ENCODE peak calls at places on chromosome 22, in ten cellular contexts. H is CD8-positive, alpha-beta T cell; C is lower leg skin; Q is PC-3; Y is cardiac muscle cell; F is GM10248; P is ovary; D is nephron progenitor cell; O is CD4-positive, alpha-beta T cell; T is GM20000. K is an unnamed sample.

GRCh38 chr22:23675502-23676415 is 15.1 kb upstream of the RGL4 start:
- DNase-seq in H (no peak), C (peak), Q (peak), Y (no peak), F (no peak), P (peak), D (no peak), O (no peak), T (no peak), K (no peak)

GRCh38 chr22:40396882-40397281 is 26.5 kb downstream of the SGSM3 start:
- DNase-seq in H (no peak), C (peak), Q (peak), Y (peak), F (no peak), P (no peak), D (peak), O (no peak), T (no peak), K (no peak)

GRCh38 chr22:24420072-24420976 is 7.1 kb upstream of the ADORA2A start:
- DNase-seq in H (no peak), C (peak), Q (no peak), Y (no peak), F (no peak), P (no peak), D (no peak), O (no peak), T (no peak), K (no peak)

GRCh38 chr22:45154383-45154782 is 9.3 kb upstream of the NUP50 start:
- DNase-seq in H (no peak), C (no peak), Q (peak), Y (peak), F (no peak), P (no peak), D (no peak), O (no peak), T (no peak), K (no peak)

GRCh38 chr22:43230983-43231723 is 44.2 kb upstream of the TTLL12 start:
- DNase-seq in H (peak), C (no peak), Q (peak), Y (peak), F (peak), P (peak), D (peak), O (peak), T (peak), K (peak)

GRCh38 chr22:25651332-25651731 is 86.9 kb downstream of the GRK3 start:
- DNase-seq in H (no peak), C (no peak), Q (no peak), Y (no peak), F (no peak), P (no peak), D (no peak), O (no peak), T (no peak), K (no peak)

GRCh38 chr22:23984430-23984829 is 4.5 kb downstream of the GSTT2 start:
- DNase-seq in H (no peak), C (no peak), Q (no peak), Y (peak), F (peak), P (peak), D (no peak), O (peak), T (peak), K (no peak)

GRCh38 chr22:27214691-27215090 is 557.3 kb downstream of the MIAT start:
- DNase-seq in H (no peak), C (peak), Q (no peak), Y (no peak), F (no peak), P (no peak), D (no peak), O (no peak), T (no peak), K (no peak)

GRCh38 chr22:38137876-38138687 is 27.6 kb upstream of the BAIAP2L2 start:
- DNase-seq in H (no peak), C (peak), Q (no peak), Y (no peak), F (no peak), P (no peak), D (no peak), O (no peak), T (no peak), K (no peak)
- TF ChIP-seq CTCF in H (no peak), C (no peak), Q (no peak), Y (no peak), F (no peak), P (no peak), D (no peak), O (no peak), T (no peak), K (no peak)

GRCh38 chr22:50302564-50302963 is 4.9 kb downstream of the PLXNB2 start:
- DNase-seq in H (no peak), C (no peak), Q (no peak), Y (no peak), F (no peak), P (no peak), D (no peak), O (no peak), T (no peak), K (no peak)

GRCh38 chr22:50305393-50305657 is 2.1 kb downstream of the PLXNB2 start:
- DNase-seq in H (no peak), C (no peak), Q (no peak), Y (no peak), F (no peak), P (no peak), D (no peak), O (no peak), T (no peak), K (no peak)

GRCh38 chr22:50303515-50303847 is 4.0 kb downstream of the PLXNB2 start:
- DNase-seq in H (no peak), C (no peak), Q (no peak), Y (no peak), F (no peak), P (no peak), D (no peak), O (no peak), T (no peak), K (no peak)

GRCh38 chr22:50304528-50305392 is 2.7 kb downstream of the PLXNB2 start:
- DNase-seq in H (no peak), C (no peak), Q (peak), Y (peak), F (no peak), P (peak), D (no peak), O (no peak), T (no peak), K (no peak)

GRCh38 chr22:50303848-50304527 is 3.5 kb downstream of the PLXNB2 start:
- DNase-seq in H (no peak), C (peak), Q (peak), Y (no peak), F (peak), P (no peak), D (peak), O (no peak), T (peak), K (no peak)
- TF ChIP-seq CTCF in H (no peak), C (no peak), Q (no peak), Y (no peak), F (no peak), P (no peak), D (no peak), O (no peak), T (no peak), K (peak)

GRCh38 chr22:35311551-35311999 is 11.9 kb downstream of the TOM1 start:
- DNase-seq in H (no peak), C (peak), Q (no peak), Y (no peak), F (no peak), P (no peak), D (no peak), O (no peak), T (no peak), K (no peak)

GRCh38 chr22:35313311-35314121 is 13.8 kb downstream of the TOM1 start:
- DNase-seq in H (no peak), C (peak), Q (peak), Y (peak), F (no peak), P (no peak), D (no peak), O (no peak), T (no peak), K (no peak)

GRCh38 chr22:35308480-35308945 is 8.8 kb downstream of the TOM1 start:
- DNase-seq in H (no peak), C (no peak), Q (no peak), Y (no peak), F (no peak), P (no peak), D (no peak), O (no peak), T (peak), K (peak)

GRCh38 chr22:35312198-35313059 is 12.7 kb downstream of the TOM1 start:
- DNase-seq in H (no peak), C (peak), Q (peak), Y (no peak), F (no peak), P (no peak), D (no peak), O (no peak), T (no peak), K (peak)

DNA sequence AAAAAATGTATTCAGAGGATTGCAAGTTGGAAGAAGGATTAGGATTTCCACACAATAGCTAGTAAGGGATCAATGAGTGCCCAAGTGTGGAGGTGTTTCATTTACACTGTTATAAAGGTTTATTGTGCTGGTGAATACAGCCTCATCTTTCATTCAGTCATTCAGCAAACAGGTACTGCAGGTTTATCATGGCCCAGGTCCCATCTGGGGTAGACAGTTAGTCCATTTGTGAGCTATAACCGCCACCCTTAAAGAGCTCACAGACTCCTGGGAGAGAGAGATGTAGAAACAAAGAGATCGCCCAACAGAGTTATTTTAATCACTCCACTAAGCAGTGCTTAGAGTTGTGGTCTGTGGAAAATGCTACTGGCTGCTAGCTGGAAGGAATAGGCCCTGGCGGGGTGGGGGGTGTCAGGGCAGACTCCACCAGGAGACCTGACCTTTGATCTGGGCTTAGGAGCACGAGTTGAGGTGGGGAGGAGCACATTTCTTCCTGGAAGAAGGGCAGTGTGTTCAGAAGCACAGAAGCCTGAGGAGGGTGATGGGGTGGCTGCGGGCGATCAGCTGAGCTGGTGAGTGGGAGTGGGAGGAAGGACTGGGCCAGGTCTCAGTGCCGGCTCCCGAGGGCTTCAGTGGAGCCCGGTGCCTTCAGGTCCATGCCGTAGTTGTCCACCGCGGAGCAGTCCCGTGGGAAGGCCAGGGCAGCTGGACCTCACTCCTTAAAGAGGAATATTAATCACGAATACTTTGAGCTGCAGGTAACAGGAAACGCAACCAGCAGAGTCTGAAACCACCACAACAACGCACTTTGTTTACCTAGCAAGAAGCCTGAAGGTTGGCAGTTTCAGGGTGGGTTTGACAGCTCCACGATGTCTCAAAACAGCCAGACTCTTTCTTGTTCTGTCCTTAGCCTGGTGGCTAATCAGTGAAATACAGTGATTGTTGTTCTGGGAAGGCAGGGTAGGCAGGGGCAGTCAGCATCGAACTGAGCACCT is 11.2 kb downstream of the TOM1 start:
- DNase-seq in H (no peak), C (no peak), Q (peak), Y (no peak), F (no peak), P (no peak), D (no peak), O (no peak), T (no peak), K (peak)
- TF ChIP-seq CTCF in H (no peak), C (no peak), Q (no peak), Y (no peak), F (no peak), P (no peak), D (no peak), O (no peak), T (no peak), K (no peak)

GRCh38 chr22:28711820-28712777 is 29.5 kb downstream of the CHEK2 start:
- DNase-seq in H (no peak), C (no peak), Q (peak), Y (peak), F (no peak), P (no peak), D (no peak), O (no peak), T (no peak), K (no peak)
- TF ChIP-seq CTCF in H (no peak), C (no peak), Q (no peak), Y (peak), F (no peak), P (peak), D (no peak), O (no peak), T (no peak), K (no peak)

GRCh38 chr22:46250035-46250782 is at the start of gene CDPF1:
- DNase-seq in H (peak), C (peak), Q (peak), Y (peak), F (peak), P (peak), D (peak), O (peak), T (peak), K (peak)
- TF ChIP-seq CTCF in H (no peak), C (no peak), Q (no peak), Y (no peak), F (no peak), P (no peak), D (no peak), O (no peak), T (no peak), K (no peak)

GRCh38 chr22:20912494-20912893 is 4.7 kb upstream of the CRKL start:
- DNase-seq in H (no peak), C (no peak), Q (no peak), Y (no peak), F (no peak), P (no peak), D (no peak), O (no peak), T (no peak), K (no peak)
- TF ChIP-seq CTCF in H (no peak), C (no peak), Q (no peak), Y (no peak), F (no peak), P (no peak), D (no peak), O (no peak), T (no peak), K (no peak)

GRCh38 chr22:32957093-32957835 is 100.9 kb downstream of the SYN3 start:
- DNase-seq in H (no peak), C (no peak), Q (no peak), Y (no peak), F (no peak), P (no peak), D (no peak), O (no peak), T (no peak), K (no peak)

GRCh38 chr22:32958021-32958420 is 100.2 kb downstream of the SYN3 start:
- DNase-seq in H (no peak), C (no peak), Q (no peak), Y (peak), F (no peak), P (no peak), D (no peak), O (no peak), T (no peak), K (no peak)
- TF ChIP-seq CTCF in H (no peak), C (no peak), Q (no peak), Y (peak), F (no peak), P (no peak), D (no peak), O (no peak), T (no peak), K (no peak)

DNA sequence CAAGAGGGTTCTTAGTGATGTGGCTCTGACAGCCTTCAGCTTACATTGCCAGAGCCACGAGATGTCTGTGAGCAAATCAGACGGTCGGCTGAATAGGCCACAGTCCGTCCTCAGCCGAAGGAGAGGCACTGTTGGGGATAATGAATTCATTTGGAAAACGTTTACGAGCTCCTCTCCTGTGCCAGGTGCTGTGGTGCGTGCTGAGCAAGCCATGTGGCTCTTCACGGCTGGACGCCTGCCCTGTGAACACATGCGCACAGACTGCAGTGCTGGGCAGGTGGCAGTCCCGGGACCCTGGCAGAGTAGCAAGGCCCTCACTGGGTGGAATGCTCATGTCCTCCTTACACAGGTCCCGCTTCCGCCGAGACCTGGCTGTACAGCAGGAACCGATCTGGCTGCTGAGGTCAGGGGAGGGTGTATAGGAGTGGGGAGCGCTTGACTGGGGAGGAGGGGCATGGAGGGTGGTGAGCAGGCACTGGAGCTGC is 6.8 kb downstream of the TBC1D22A start:
- DNase-seq in H (no peak), C (no peak), Q (no peak), Y (no peak), F (peak), P (peak), D (no peak), O (no peak), T (peak), K (peak)
- TF ChIP-seq CTCF in H (no peak), C (no peak), Q (no peak), Y (no peak), F (no peak), P (no peak), D (no peak), O (no peak), T (no peak), K (no peak)

K was measured in GM06990.